ENCODE peak calls at places on chromosomes 3 and 15, in seven cellular contexts. B, M, R, U, Y, E and Z are unnamed samples. For H3K36me3, the result is how much of the 10 kb centered on the place peaks cover.

GRCh38 chr3:116059421-116060096 is 385.7 kb downstream of the LSAMP start:
- DNase-seq in R (no peak), B (peak), M (no peak), E (no peak), Y (peak), U (no peak), Z (no peak)

GRCh38 chr15:41860049-41860828 is 21.6 kb downstream of the PLA2G4B start:
- DNase-seq in B (no peak), U (no peak), E (no peak), Y (no peak), R (no peak), M (no peak), Z (no peak)

GRCh38 chr15:69451951-69452701 is 492 bp upstream of the RPLP1 start:
- DNase-seq in Y (peak), R (no peak), U (no peak), M (no peak), B (peak), E (no peak), Z (no peak)

GRCh38 chr15:80199366-80199765 is 46.6 kb downstream of the FAH start:
- DNase-seq in M (no peak), B (no peak), Y (no peak), E (no peak), R (no peak), U (no peak), Z (no peak)

GRCh38 chr15:81336568-81336967 is 12.6 kb upstream of the STARD5 start:
- DNase-seq in U (no peak), B (peak), M (no peak), E (no peak), R (no peak), Y (peak), Z (no peak)

GRCh38 chr3:65734382-65734781 is 304.3 kb downstream of the MAGI1 start:
- DNase-seq in U (no peak), M (no peak), B (no peak), E (no peak), R (no peak), Y (no peak), Z (no peak)

GRCh38 chr3:112390783-112391641 is 58.1 kb downstream of the CD200 start:
- DNase-seq in Y (peak), R (no peak), E (no peak), U (no peak), M (no peak), B (peak), Z (no peak)

GRCh38 chr15:99275525-99276128 is 24.3 kb downstream of the LRRC28 start:
- DNase-seq in R (no peak), Y (no peak), U (no peak), E (no peak), M (no peak), B (no peak), Z (no peak)

GRCh38 chr3:184710870-184711365 is 946 bp downstream of the MAGEF1 start:
- DNase-seq in M (no peak), E (no peak), U (no peak), R (peak), Y (peak), B (no peak), Z (no peak)

GRCh38 chr15:99476413-99477222 is 89.2 kb upstream of the MEF2A start:
- DNase-seq in M (no peak), U (peak), B (peak), E (peak), Y (peak), R (no peak), Z (peak)

GRCh38 chr15:80492409-80492808 is 88.2 kb downstream of the ARNT2 start:
- DNase-seq in R (no peak), Y (no peak), M (no peak), E (no peak), B (no peak), U (no peak), Z (no peak)

GRCh38 chr3:48232734-48233133 is 8.2 kb upstream of the ZNF589 start:
- DNase-seq in Y (peak), M (peak), E (peak), B (peak), R (peak), U (peak), Z (no peak)

GRCh38 chr15:59371458-59372351 is 966 bp downstream of the MYO1E start:
- DNase-seq in R (peak), B (no peak), Y (no peak), M (no peak), E (peak), U (peak), Z (no peak)

GRCh38 chr15:40449275-40449674 is 8.5 kb downstream of the BAHD1 start:
- DNase-seq in M (no peak), U (no peak), R (no peak), Y (peak), E (no peak), B (peak), Z (no peak)

GRCh38 chr3:147903037-147903436 is 493.9 kb downstream of the ZIC1 start:
- DNase-seq in E (no peak), R (no peak), B (no peak), Y (no peak), U (no peak), M (no peak), Z (no peak)

GRCh38 chr3:122497425-122497824 is 17.3 kb downstream of the KPNA1 start:
- DNase-seq in B (peak), R (no peak), M (no peak), E (no peak), Y (peak), U (no peak), Z (no peak)

GRCh38 chr15:77606142-77607034 is 26.3 kb downstream of the LINGO1 start:
- DNase-seq in E (no peak), Y (peak), B (peak), R (no peak), U (no peak), M (no peak), Z (no peak)

GRCh38 chr3:48548165-48548564 is 8.4 kb downstream of the PFKFB4 start:
- DNase-seq in M (no peak), R (no peak), U (no peak), Y (no peak), B (no peak), E (no peak), Z (no peak)

GRCh38 chr3:187850256-187851010 is 105.2 kb upstream of the BCL6 start:
- DNase-seq in M (no peak), Y (no peak), E (no peak), U (no peak), B (no peak), R (peak), Z (no peak)

GRCh38 chr3:24299801-24300626 is 194.6 kb downstream of the THRB start:
- DNase-seq in U (no peak), E (no peak), R (no peak), Y (peak), M (no peak), B (peak), Z (no peak)

GRCh38 chr15:48646364-48646763 is 855 bp upstream of the FBN1 start:
- DNase-seq in U (no peak), E (peak), R (no peak), M (no peak), B (no peak), Y (no peak), Z (no peak)

GRCh38 chr15:100880139-100880896 is 687 bp downstream of the ALDH1A3 start:
- DNase-seq in E (no peak), B (no peak), Y (peak), U (no peak), R (no peak), M (no peak), Z (no peak)

GRCh38 chr15:90955911-90956310 is 1.2 kb downstream of the RCCD1 start:
- DNase-seq in Y (no peak), B (no peak), E (no peak), M (no peak), U (peak), R (no peak), Z (no peak)

GRCh38 chr15:90956551-90957104 is 1.9 kb downstream of the RCCD1 start:
- DNase-seq in E (peak), M (peak), B (peak), U (peak), Y (peak), R (peak), Z (no peak)

GRCh38 chr15:90957791-90958190 is 3.1 kb downstream of the RCCD1 start:
- DNase-seq in M (no peak), U (no peak), E (no peak), R (no peak), Y (no peak), B (no peak), Z (no peak)

GRCh38 chr15:90959028-90959595 is 4.4 kb downstream of the RCCD1 start:
- DNase-seq in Y (no peak), E (no peak), M (no peak), R (no peak), U (no peak), B (no peak), Z (no peak)

GRCh38 chr15:90957105-90957790 is 2.6 kb downstream of the RCCD1 start:
- DNase-seq in Y (peak), R (no peak), E (no peak), U (peak), B (peak), M (no peak), Z (no peak)
- H3K4me3 ChIP-seq in Y (peak), R (peak), E (peak), U (peak), B (peak), M (peak), Z (peak)

DNA sequence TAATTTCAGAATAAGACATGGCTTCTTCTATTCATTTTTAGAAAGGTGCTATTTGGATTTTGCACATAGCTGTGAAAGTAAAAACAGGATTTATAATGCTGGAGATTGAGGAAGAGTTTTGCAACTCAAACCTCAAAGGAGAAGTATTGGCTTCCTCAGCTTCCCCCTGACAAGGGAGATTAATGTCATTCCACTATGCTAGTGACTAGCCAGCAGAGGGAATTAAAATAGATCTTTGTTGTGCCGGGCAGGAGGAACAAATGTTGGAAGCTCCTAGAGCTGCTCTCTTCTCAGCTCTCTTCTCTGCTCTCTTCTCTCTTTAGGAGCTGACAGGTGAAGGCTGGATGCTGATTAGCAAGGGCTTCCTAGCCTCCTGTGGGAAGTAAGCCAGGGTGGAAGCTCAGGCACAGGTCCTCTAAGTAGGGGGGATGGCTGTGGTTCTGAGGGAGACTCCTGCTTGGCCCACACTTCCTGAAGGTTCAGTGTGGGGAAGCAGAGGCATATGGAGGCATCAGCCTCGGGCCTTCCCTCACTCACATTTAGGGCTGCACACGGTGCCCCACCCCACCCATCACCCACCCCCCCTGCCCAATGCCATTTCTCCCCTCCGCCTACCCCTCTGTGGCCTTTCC is 29.6 kb downstream of the CX3CR1 start:
- DNase-seq in B (no peak), U (no peak), Y (peak), M (no peak), R (no peak), E (no peak), Z (no peak)
- TF ChIP-seq CTCF in B (no peak), U (no peak), Y (no peak), M (no peak), R (no peak), E (no peak), Z (peak)

GRCh38 chr15:22866066-22866465 is 27.6 kb downstream of the NIPA2 start:
- DNase-seq in E (no peak), M (no peak), R (no peak), B (peak), U (no peak), Y (peak), Z (no peak)
- H3K36me3 ChIP-seq in E (half or more), M (half or more), R (under half), B (half or more), U (half or more), Y (under half), Z (under half)

DNA sequence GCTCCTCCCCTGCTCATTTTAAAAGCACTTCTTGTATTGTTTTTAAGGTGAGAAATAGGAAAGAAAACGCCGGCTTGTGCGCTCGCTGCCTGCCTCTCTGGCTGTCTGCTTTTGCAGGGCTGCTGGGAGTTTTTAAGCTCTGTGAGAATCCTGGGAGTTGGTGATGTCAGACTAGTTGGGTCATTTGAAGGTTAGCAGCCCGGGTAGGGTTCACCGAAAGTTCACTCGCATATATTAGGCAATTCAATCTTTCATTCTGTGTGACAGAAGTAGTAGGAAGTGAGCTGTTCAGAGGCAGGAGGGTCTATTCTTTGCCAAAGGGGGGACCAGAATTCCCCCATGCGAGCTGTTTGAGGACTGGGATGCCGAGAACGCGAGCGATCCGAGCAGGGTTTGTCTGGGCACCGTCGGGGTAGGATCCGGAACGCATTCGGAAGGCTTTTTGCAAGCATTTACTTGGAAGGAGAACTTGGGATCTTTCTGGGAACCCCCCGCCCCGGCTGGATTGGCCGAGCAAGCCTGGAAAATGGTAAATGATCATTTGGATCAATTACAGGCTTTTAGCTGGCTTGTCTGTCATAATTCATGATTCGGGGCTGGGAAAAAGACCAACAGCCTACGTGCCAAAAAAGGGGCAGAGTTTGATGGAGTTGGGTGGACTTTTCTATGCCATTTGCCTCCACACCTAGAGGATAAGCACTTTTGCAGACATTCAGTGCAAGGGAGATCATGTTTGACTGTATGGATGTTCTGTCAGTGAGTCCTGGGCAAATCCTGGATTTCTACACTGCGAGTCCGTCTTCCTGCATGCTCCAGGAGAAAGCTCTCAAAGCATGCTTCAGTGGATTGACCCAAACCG is at the start of gene RARB:
- DNase-seq in B (peak), E (peak), U (peak), R (peak), M (peak), Y (peak), Z (peak)
- H3K4me3 ChIP-seq in B (peak), E (peak), U (peak), R (peak), M (peak), Y (peak), Z (peak)